ENCODE peak calls at places on chromosomes 16 and 17, in eight cellular contexts. W, T, G, H, D, K, Y and Q are unnamed samples. For H3K4me1, the result is how much of the 10 kb centered on the place peaks cover.

GRCh38 chr17:83073389-83074063 is 5.9 kb upstream of the METRNL start:
- DNase-seq in G (peak), H (no peak), Y (no peak), T (peak), K (no peak), D (no peak), W (peak), Q (peak)

GRCh38 chr17:19372004-19372365 is 6.3 kb upstream of the MAPK7 start:
- DNase-seq in G (no peak), K (no peak), H (no peak), T (no peak), D (no peak), Y (no peak), W (no peak), Q (no peak)

GRCh38 chr16:86513471-86514277 is 3.3 kb downstream of the FOXF1 start:
- DNase-seq in G (no peak), T (no peak), D (no peak), Y (no peak), K (no peak), H (no peak), W (no peak), Q (no peak)

GRCh38 chr17:19651461-19652238 is 3.1 kb downstream of the ALDH3A2 start:
- DNase-seq in H (no peak), W (no peak), G (no peak), K (no peak), Y (no peak), T (peak), D (no peak), Q (no peak)

GRCh38 chr17:4980644-4981216 is 6.7 kb downstream of the CAMTA2 start:
- DNase-seq in T (no peak), Y (peak), D (peak), W (no peak), G (peak), H (peak), K (no peak), Q (no peak)

GRCh38 chr17:33202011-33202410 is 91.1 kb downstream of the ASIC2 start:
- DNase-seq in K (peak), Y (no peak), T (no peak), W (no peak), H (no peak), D (no peak), G (no peak), Q (no peak)

GRCh38 chr17:34763727-34764665 is 184.6 kb downstream of the TMEM132E start:
- DNase-seq in H (no peak), T (no peak), W (no peak), Y (no peak), K (no peak), G (no peak), D (no peak), Q (no peak)

GRCh38 chr17:50618300-50618699 is 16.4 kb upstream of the ABCC3 start:
- DNase-seq in Y (no peak), K (no peak), T (no peak), H (no peak), W (no peak), D (no peak), G (no peak), Q (no peak)

GRCh38 chr17:77506371-77506991 is 365.7 kb downstream of the SEC14L1 start:
- DNase-seq in D (no peak), K (no peak), W (no peak), Y (no peak), T (no peak), G (peak), H (no peak), Q (no peak)

GRCh38 chr17:81549031-81549557 is 3.1 kb downstream of the FAAP100 start:
- DNase-seq in G (no peak), Y (no peak), K (no peak), D (no peak), W (peak), H (no peak), T (no peak), Q (no peak)

GRCh38 chr17:59361386-59361785 is 29.9 kb downstream of the YPEL2 start:
- DNase-seq in D (no peak), H (no peak), G (no peak), Y (no peak), T (peak), W (no peak), K (no peak), Q (no peak)

GRCh38 chr17:36474571-36474970 is 11.9 kb upstream of the ZNHIT3 start:
- DNase-seq in W (no peak), T (no peak), D (no peak), H (no peak), Y (no peak), K (no peak), G (no peak), Q (no peak)
- H3K4me3 ChIP-seq in W (no peak), T (no peak), D (no peak), H (no peak), Y (no peak), K (no peak), G (no peak), Q (no peak)

DNA sequence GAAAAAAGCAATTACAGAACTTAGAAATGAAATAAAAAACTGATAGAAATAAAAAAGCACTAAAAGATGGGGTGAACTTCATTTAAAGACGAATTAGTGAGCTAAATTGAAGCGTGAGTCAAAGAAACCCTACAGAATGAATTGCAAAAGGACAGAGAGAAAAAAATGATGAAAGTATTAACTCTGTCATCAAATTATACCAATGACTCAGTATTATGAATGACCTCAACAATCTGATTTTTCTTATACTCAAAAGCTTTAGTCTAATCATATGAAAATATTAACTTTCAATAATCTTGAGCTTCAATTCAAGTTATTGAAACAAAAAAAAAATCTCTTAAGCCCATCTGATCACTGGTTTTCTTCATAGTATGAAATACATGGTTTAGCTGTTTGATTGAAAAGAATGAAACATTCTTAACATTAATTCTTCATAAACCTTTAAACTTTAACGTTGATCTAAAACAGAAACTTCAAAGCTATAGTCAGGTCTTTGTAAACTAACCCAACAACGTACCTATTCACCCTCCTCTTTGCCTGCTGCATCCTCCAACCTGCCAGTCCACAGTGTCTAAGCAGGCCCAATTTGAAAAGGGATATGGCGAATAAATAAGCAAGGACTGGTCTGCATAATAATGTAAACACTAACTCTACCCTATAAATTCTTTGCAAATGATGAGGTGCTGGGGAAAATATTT is 6.6 kb downstream of the ABCA5 start:
- DNase-seq in Y (no peak), D (no peak), T (no peak), K (no peak), W (no peak), H (no peak), G (no peak), Q (no peak)
- H3K4me1 ChIP-seq in Y (under half), D (under half), T (under half), K (under half), W (under half), H (under half), G (under half), Q (under half)

DNA sequence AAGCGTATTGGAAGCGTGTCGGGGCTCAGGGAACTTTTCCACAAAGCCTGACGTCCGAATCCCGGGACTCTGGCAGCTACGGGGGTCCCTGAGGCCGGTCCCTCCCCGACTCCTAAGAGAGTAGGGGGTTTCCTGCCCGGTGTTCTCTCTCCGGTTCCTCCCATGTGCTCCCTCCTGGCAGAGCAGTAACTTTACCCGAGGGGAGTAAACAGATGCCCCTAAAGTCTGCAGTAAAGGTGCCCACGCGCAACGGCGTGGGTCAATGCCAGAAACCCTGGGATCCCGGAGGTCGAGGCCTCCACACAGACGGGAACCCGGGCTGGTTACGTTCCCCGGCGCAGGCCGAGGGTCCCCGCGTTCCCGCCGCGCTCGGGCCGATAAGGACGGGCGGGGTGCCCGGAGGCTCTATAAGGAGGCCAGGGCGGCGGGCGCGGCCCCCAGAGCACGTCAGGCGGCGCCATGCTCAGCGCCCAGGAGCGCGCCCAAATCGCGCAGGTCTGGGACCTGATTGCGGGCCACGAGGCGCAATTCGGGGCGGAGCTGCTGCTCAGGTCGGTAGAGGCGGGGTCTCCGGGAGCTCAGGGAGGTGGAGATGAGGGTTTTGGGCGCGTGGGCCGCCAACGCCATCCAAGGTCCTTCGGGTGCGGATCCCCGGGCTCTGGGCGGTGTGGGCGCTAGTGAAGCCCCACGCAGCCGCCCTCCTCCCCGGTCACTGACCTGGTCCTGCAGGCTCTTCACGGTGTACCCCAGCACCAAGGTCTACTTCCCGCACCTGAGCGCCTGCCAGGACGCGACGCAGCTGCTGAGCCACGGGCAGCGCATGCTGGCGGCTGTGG is at the start of gene HBM:
- DNase-seq in T (no peak), G (no peak), Y (no peak), W (no peak), K (no peak), H (no peak), D (no peak), Q (no peak)
- H3K4me3 ChIP-seq in T (no peak), G (no peak), Y (no peak), W (peak), K (peak), H (no peak), D (no peak), Q (peak)

GRCh38 chr17:74856113-74856512 is 3.6 kb downstream of the GRIN2C start:
- DNase-seq in G (no peak), H (no peak), W (no peak), Y (no peak), T (no peak), K (no peak), D (no peak), Q (no peak)
- H3K4me1 ChIP-seq in G (under half), H (under half), W (under half), Y (under half), T (under half), K (under half), D (under half), Q (under half)